ENCODE peak calls at places on chromosomes 7 and 10, in six cellular contexts. I is body of pancreas, G is pancreas, M is colonic mucosa, K is GM23338, U is MM.1S. V is an unnamed sample.

GRCh38 chr10:24483701-24484100 is 240.0 kb downstream of the ARHGAP21 start:
- DNase-seq in I (peak), G (peak), M (peak), K (peak), U (peak), V (no peak)

GRCh38 chr10:104521901-104522827 is 118.9 kb upstream of the SORCS3 start:
- DNase-seq in I (no peak), G (no peak), M (no peak), K (no peak), U (no peak), V (no peak)

GRCh38 chr10:119675483-119676170 is 24.4 kb downstream of the BAG3 start:
- DNase-seq in I (no peak), G (no peak), M (no peak), K (no peak), U (no peak), V (no peak)

GRCh38 chr7:152924826-152925411 is 165.4 kb downstream of the ACTR3B start:
- DNase-seq in I (no peak), G (no peak), M (no peak), K (peak), U (no peak), V (no peak)

GRCh38 chr7:78769551-78770101 is 683.8 kb downstream of the MAGI2 start:
- DNase-seq in I (no peak), G (no peak), M (no peak), K (no peak), U (no peak), V (peak)

GRCh38 chr10:49610735-49611165 is 640 bp downstream of the SLC18A3 start:
- DNase-seq in I (no peak), G (no peak), M (no peak), K (no peak), U (no peak), V (no peak)

GRCh38 chr10:114624941-114625780 is 32.9 kb downstream of the ABLIM1 start:
- DNase-seq in I (no peak), G (no peak), M (no peak), K (no peak), U (no peak), V (no peak)

GRCh38 chr10:129774736-129775401 is 189.2 kb downstream of the EBF3 start:
- DNase-seq in I (no peak), G (no peak), M (no peak), K (no peak), U (no peak), V (no peak)

GRCh38 chr7:45132708-45133320 is 21.3 kb upstream of the TBRG4 start:
- DNase-seq in I (no peak), G (no peak), M (no peak), K (no peak), U (no peak), V (no peak)

GRCh38 chr7:80821781-80822180 is 97.1 kb downstream of the SEMA3C start:
- DNase-seq in I (no peak), G (no peak), M (no peak), K (no peak), U (no peak), V (no peak)

GRCh38 chr7:19080076-19080475 is 37.4 kb downstream of the TWIST1 start:
- DNase-seq in I (no peak), G (no peak), M (no peak), K (peak), U (no peak), V (no peak)

GRCh38 chr7:155216475-155217272 is 81.0 kb upstream of the INSIG1 start:
- DNase-seq in I (no peak), G (no peak), M (no peak), K (no peak), U (no peak), V (no peak)

GRCh38 chr7:135853499-135853898 is 104.9 kb upstream of the FAM180A start:
- DNase-seq in I (no peak), G (no peak), M (no peak), K (no peak), U (no peak), V (no peak)

GRCh38 chr7:99210265-99210970 is 2.5 kb upstream of the KPNA7 start:
- DNase-seq in I (peak), G (peak), M (no peak), K (no peak), U (no peak), V (no peak)

GRCh38 chr10:60185426-60185825 is 204.2 kb downstream of the ANK3 start:
- DNase-seq in I (no peak), G (no peak), M (no peak), K (no peak), U (peak), V (no peak)

GRCh38 chr7:124765401-124766352 is at the start of gene GPR37:
- DNase-seq in I (peak), G (peak), M (peak), K (peak), U (peak), V (no peak)

GRCh38 chr7:151632750-151633515 is 113.2 kb upstream of the RHEB start:
- DNase-seq in I (peak), G (peak), M (peak), K (peak), U (peak), V (no peak)

GRCh38 chr10:59517961-59518360 is 155.6 kb upstream of the FAM13C start:
- DNase-seq in I (no peak), G (no peak), M (no peak), K (no peak), U (no peak), V (no peak)

GRCh38 chr7:157329447-157329846 is 7.4 kb upstream of the DNAJB6 start:
- DNase-seq in I (no peak), G (no peak), M (no peak), K (no peak), U (no peak), V (no peak)
- H3K27ac ChIP-seq in I (no peak), G (no peak), M (no peak), K (peak), U (no peak), V (no peak)

DNA sequence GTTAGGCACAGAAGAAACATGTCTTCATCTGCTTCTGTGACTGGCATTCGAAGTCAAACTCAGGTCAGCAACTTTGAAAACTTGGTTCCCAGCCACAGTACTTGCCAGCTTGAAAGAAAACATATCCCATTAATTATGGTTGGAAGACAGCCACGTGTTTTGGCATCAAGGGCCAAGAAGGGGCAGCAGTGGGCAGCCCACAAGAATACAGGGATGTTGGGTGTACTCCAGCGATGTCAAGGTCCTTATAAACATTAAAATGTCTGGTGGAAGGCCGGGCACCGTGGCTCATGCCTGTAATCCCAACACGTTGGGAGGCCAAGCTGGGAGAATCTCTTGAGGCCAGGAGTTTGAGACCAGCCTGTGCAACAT is 29.5 kb downstream of the JCAD start:
- DNase-seq in I (peak), G (peak), M (no peak), K (no peak), U (no peak), V (no peak)
- H3K27ac ChIP-seq in I (no peak), G (no peak), M (no peak), K (no peak), U (no peak), V (no peak)

DNA sequence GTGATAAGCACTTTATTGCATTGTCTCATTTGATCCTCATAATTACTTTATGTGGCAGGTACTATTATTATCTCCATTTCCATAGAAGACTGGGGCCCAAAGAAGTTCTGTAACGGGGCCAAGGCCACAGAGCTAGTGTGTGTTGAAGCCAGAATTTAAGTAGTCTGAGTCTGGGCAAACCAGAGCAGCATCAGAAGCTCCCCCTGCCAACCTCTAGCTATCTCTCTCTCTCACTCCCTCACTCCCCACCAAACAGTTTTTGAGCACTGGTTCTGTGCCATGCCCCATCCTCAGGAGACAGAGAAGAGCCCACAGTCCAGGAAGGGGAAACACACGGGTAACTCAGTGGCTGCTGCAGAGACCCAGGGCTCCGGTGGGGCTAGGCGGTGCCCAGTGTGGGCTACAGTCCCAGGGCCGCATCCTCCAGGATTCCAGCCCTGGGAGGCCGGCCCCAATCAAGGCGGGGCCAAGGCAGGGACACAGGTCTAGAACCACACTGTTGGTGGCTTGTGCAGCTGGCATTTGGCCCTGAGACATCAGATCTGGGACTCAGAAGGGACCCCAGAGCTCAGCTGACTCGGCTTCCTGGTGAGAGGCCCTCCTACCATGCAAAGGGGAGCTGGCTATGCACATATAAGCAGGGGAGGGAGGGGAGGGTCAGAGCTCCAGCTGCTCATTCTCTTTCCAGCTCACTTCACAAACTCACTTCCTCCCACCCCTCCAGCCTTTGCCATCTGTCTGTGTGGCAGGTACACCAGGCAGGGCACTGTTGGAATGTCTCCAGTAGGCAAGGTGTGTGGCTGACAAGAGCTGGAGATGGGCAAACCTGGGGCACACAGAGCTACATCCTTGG is 34.4 kb downstream of the COL13A1 start:
- DNase-seq in I (no peak), G (no peak), M (no peak), K (no peak), U (no peak), V (no peak)
- H3K27ac ChIP-seq in I (no peak), G (no peak), M (no peak), K (no peak), U (no peak), V (no peak)

GRCh38 chr7:130127404-130128395 is 57.4 kb downstream of the KLHDC10 start:
- DNase-seq in I (no peak), G (no peak), M (no peak), K (no peak), U (no peak), V (no peak)
- H3K27ac ChIP-seq in I (no peak), G (peak), M (peak), K (no peak), U (no peak), V (no peak)

GRCh38 chr7:105354383-105354782 is 34.3 kb downstream of the SRPK2 start:
- DNase-seq in I (no peak), G (no peak), M (no peak), K (no peak), U (no peak), V (no peak)
- H3K27ac ChIP-seq in I (no peak), G (no peak), M (no peak), K (no peak), U (no peak), V (no peak)

DNA sequence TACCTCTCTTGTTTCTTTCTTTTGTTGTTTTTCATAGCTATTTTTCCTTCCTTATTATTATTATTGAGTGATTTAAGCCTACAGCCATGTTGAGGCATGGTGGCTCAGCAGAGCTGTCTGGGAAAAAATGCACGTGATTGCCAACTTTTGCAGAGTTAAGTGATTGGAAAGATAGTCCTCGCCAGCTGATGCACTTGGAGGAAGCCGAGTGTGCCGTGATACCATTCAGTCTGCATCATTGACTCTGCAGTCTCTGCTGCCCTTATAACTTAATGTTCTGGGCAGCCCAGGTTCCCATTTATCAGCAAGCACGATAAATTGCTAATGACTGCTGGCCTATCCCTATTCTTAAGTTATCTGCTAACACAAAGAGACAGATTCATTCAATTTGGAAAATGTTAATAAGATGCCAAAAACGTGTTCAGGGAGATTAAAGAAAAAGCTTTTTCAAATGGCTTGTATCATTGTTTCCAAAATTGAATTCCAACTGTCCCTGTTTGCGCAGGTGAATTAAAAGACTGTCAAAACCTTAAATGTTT is 232.9 kb upstream of the NPY start:
- DNase-seq in I (no peak), G (no peak), M (no peak), K (no peak), U (no peak), V (no peak)
- H3K27ac ChIP-seq in I (no peak), G (no peak), M (no peak), K (no peak), U (no peak), V (no peak)

GRCh38 chr7:67683628-67684027 is 687.0 kb downstream of the TYW1 start:
- DNase-seq in I (no peak), G (no peak), M (no peak), K (no peak), U (no peak), V (no peak)
- H3K27ac ChIP-seq in I (no peak), G (no peak), M (no peak), K (no peak), U (no peak), V (no peak)

DNA sequence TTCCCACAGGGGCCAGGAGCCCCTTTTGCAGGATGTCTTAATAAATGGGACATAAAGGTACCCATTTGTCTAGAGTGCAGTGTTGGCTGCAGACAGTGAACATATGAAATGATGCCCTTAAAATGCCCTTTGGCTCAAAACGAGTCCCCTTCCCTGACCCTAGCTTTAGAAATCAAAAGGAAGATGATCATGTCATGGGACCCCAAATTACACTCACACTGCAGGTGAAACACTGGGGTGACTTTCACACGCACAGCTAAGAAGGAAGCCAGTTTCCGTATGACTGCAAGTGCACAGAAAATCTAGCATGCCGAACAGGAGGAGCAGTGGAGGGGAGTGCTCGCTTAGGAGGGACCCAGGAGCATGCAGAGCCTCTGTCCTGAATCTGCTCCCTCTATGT is 154.5 kb upstream of the KLF14 start:
- DNase-seq in I (no peak), G (no peak), M (no peak), K (no peak), U (no peak), V (no peak)
- H3K27ac ChIP-seq in I (no peak), G (no peak), M (no peak), K (no peak), U (no peak), V (no peak)

GRCh38 chr10:110507303-110507702 is 9.6 kb downstream of the DUSP5 start:
- DNase-seq in I (no peak), G (no peak), M (no peak), K (no peak), U (no peak), V (no peak)

GRCh38 chr10:110509560-110509959 is 11.9 kb downstream of the DUSP5 start:
- DNase-seq in I (no peak), G (no peak), M (no peak), K (no peak), U (no peak), V (no peak)

GRCh38 chr10:110510086-110510485 is 12.4 kb downstream of the DUSP5 start:
- DNase-seq in I (no peak), G (no peak), M (no peak), K (no peak), U (no peak), V (no peak)

GRCh38 chr10:110508389-110508788 is 10.7 kb downstream of the DUSP5 start:
- DNase-seq in I (no peak), G (no peak), M (no peak), K (no peak), U (no peak), V (no peak)

GRCh38 chr10:110508806-110509544 is 11.3 kb downstream of the DUSP5 start:
- DNase-seq in I (no peak), G (no peak), M (no peak), K (no peak), U (no peak), V (no peak)
- H3K27ac ChIP-seq in I (no peak), G (no peak), M (no peak), K (no peak), U (no peak), V (no peak)

GRCh38 chr7:127253289-127254162 is 785 bp upstream of the GRM8 start:
- DNase-seq in I (peak), G (peak), M (peak), K (peak), U (peak), V (peak)
- H3K27ac ChIP-seq in I (no peak), G (no peak), M (peak), K (no peak), U (no peak), V (no peak)